ENCODE peak calls at places on chromosomes 4 and X, in six cellular contexts. A is GM23338, B is SJCRH30, L is tibial artery, R is ovary, Z is right lobe of liver. N is an unnamed sample.

GRCh38 chrX:2486476-2487133 is 14.2 kb downstream of the DHRSX start:
- DNase-seq in A (no peak), B (no peak), L (no peak), R (no peak), Z (no peak), N (no peak)

GRCh38 chrX:19280636-19281035 is 63.1 kb upstream of the PDHA1 start:
- DNase-seq in A (no peak), B (no peak), L (no peak), R (no peak), Z (no peak), N (no peak)

GRCh38 chrX:23195097-23195496 is 139.6 kb upstream of the PTCHD1 start:
- DNase-seq in A (no peak), B (no peak), L (no peak), R (no peak), Z (no peak), N (no peak)

GRCh38 chrX:84735025-84735424 is 232.8 kb upstream of the HDX start:
- DNase-seq in A (no peak), B (peak; percentile 66), L (no peak), R (no peak), Z (no peak), N (no peak)

GRCh38 chr4:86031927-86032326 is 327.9 kb downstream of the MAPK10 start:
- DNase-seq in A (no peak), B (no peak), L (no peak), R (no peak), Z (no peak), N (no peak)

GRCh38 chr4:101020956-101021355 is 326.4 kb downstream of the PPP3CA start:
- DNase-seq in A (no peak), B (peak; percentile 25), L (no peak), R (no peak), Z (no peak), N (no peak)

GRCh38 chr4:123418486-123418931 is 21.9 kb downstream of the SPRY1 start:
- DNase-seq in A (peak; percentile 93), B (peak; percentile 93), L (no peak), R (no peak), Z (no peak), N (no peak)

GRCh38 chrX:20217279-20217678 is 49.4 kb downstream of the RPS6KA3 start:
- DNase-seq in A (no peak), B (peak; percentile 50), L (no peak), R (no peak), Z (no peak), N (no peak)

GRCh38 chr4:16626945-16627344 is 271.5 kb downstream of the LDB2 start:
- DNase-seq in A (no peak), B (no peak), L (no peak), R (no peak), Z (no peak), N (no peak)

GRCh38 chr4:14908635-14909034 is 93.6 kb upstream of the CPEB2 start:
- DNase-seq in A (no peak), B (no peak), L (no peak), R (no peak), Z (no peak), N (no peak)

GRCh38 chr4:74394476-74395136 is 29.7 kb downstream of the EREG start:
- DNase-seq in A (no peak), B (peak; percentile 15), L (no peak), R (no peak), Z (no peak), N (no peak)

GRCh38 chr4:152278505-152279301 is 257.2 kb downstream of the FBXW7 start:
- DNase-seq in A (peak; percentile 55), B (no peak), L (no peak), R (no peak), Z (no peak), N (no peak)

GRCh38 chr4:40199999-40200880 is 3.4 kb downstream of the RHOH start:
- DNase-seq in A (no peak), B (peak; percentile 23), L (no peak), R (no peak), Z (no peak), N (no peak)

GRCh38 chrX:12065251-12065650 is 73.0 kb upstream of the FRMPD4 start:
- DNase-seq in A (peak; percentile 68), B (peak; percentile 66), L (no peak), R (no peak), Z (no peak), N (no peak)

GRCh38 chr4:89242864-89243740 is 64.5 kb downstream of the GPRIN3 start:
- DNase-seq in A (peak; percentile 19), B (no peak), L (no peak), R (no peak), Z (no peak), N (no peak)

GRCh38 chrX:40304115-40304514 is 206.4 kb upstream of the BCOR start:
- DNase-seq in A (no peak), B (no peak), L (no peak), R (no peak), Z (no peak), N (no peak)

GRCh38 chr4:1864076-1865008 is 6.9 kb upstream of the NSD2 start:
- DNase-seq in A (no peak), B (no peak), L (no peak), R (no peak), Z (no peak), N (no peak)

GRCh38 chr4:163755013-163755412 is 260.5 kb downstream of the TMA16 start:
- DNase-seq in A (peak; percentile 30), B (peak; percentile 35), L (no peak), R (no peak), Z (no peak), N (no peak)

GRCh38 chr4:6732441-6733357 is 16.7 kb downstream of the BLOC1S4 start:
- DNase-seq in A (no peak), B (peak; percentile 53), L (peak; percentile 91), R (peak; percentile 73), Z (peak; percentile 88), N (peak; percentile 83)

GRCh38 chr4:119228406-119228805 is 15.9 kb downstream of the USP53 start:
- DNase-seq in A (no peak), B (no peak), L (no peak), R (no peak), Z (no peak), N (no peak)

GRCh38 chr4:187088070-187088799 is 364.6 kb upstream of the FAT1 start:
- DNase-seq in A (peak; percentile 45), B (no peak), L (no peak), R (no peak), Z (no peak), N (no peak)

GRCh38 chr4:82268050-82268825 is 105.6 kb downstream of the HNRNPD start:
- DNase-seq in A (peak; percentile 87), B (peak; percentile 81), L (no peak), R (peak; percentile 63), Z (peak; percentile 65), N (peak; percentile 34)

GRCh38 chrX:48957477-48957826 is at the start of gene OTUD5:
- DNase-seq in A (peak; percentile 70), B (peak; percentile 65), L (peak; percentile 79), R (peak; percentile 80), Z (no peak), N (no peak)

GRCh38 chrX:1725472-1725871 is 110.6 kb downstream of the ASMT start:
- DNase-seq in A (no peak), B (no peak), L (no peak), R (no peak), Z (no peak), N (no peak)

GRCh38 chr4:110624904-110625494 is 2.1 kb upstream of the PITX2 start:
- DNase-seq in A (no peak), B (no peak), L (no peak), R (no peak), Z (no peak), N (no peak)

GRCh38 chr4:110624016-110624770 is 1.3 kb upstream of the PITX2 start:
- DNase-seq in A (peak; percentile 10), B (peak; percentile 49), L (no peak), R (no peak), Z (no peak), N (no peak)

GRCh38 chr4:110621839-110622751 is 782 bp downstream of the PITX2 start:
- DNase-seq in A (peak; percentile 66), B (peak; percentile 71), L (no peak), R (no peak), Z (no peak), N (no peak)

GRCh38 chr4:110622841-110623709 is at the start of gene PITX2:
- DNase-seq in A (peak; percentile 99), B (peak; percentile 98), L (no peak), R (peak; percentile 71), Z (peak; percentile 69), N (peak; percentile 95)

DNA sequence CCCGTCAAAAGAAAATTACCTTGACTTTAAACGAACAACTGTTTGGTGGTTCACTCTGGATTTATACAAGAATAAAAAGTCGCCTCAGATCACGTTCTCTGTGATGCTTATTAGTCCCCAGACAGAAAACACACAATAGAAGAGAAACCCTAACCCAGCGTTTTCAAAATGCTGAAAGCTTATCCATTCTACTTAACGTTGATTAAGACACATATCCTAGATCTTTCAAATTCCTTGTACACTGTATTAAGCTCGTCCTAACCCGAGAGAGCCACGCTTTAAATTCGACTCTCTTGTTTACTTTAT is 786 bp upstream of the PITX2 start:
- DNase-seq in A (peak; percentile 5), B (peak; percentile 61), L (no peak), R (no peak), Z (no peak), N (no peak)
- H3K4me3 ChIP-seq in A (peak overlapping the region; percentile 30), B (peak overlapping the region; percentile 95), L (no peak overlapping the region), R (no peak overlapping the region), Z (no peak overlapping the region), N (no peak overlapping the region)

GRCh38 chr4:7831858-7832257 is 107.8 kb downstream of the AFAP1 start:
- DNase-seq in A (no peak), B (no peak), L (no peak), R (no peak), Z (no peak), N (no peak)

GRCh38 chr4:7832331-7832730 is 107.3 kb downstream of the AFAP1 start:
- DNase-seq in A (no peak), B (no peak), L (no peak), R (no peak), Z (no peak), N (no peak)

GRCh38 chr4:7830747-7831146 is 108.9 kb downstream of the AFAP1 start:
- DNase-seq in A (no peak), B (no peak), L (no peak), R (no peak), Z (no peak), N (no peak)

GRCh38 chr4:7829687-7830580 is 109.7 kb downstream of the AFAP1 start:
- DNase-seq in A (no peak), B (no peak), L (no peak), R (no peak), Z (no peak), N (no peak)

GRCh38 chr4:7831330-7831729 is 108.3 kb downstream of the AFAP1 start:
- DNase-seq in A (no peak), B (no peak), L (no peak), R (no peak), Z (no peak), N (no peak)
- H3K4me1 ChIP-seq in A (peaks cover 19% of the 10 kb centered on the region), B (peaks cover 11% of the 10 kb centered on the region), L (peaks cover 46% of the 10 kb centered on the region), R (peaks cover 11% of the 10 kb centered on the region), Z (no peaks in the 10 kb centered on the region), N (no peaks in the 10 kb centered on the region)

DNA sequence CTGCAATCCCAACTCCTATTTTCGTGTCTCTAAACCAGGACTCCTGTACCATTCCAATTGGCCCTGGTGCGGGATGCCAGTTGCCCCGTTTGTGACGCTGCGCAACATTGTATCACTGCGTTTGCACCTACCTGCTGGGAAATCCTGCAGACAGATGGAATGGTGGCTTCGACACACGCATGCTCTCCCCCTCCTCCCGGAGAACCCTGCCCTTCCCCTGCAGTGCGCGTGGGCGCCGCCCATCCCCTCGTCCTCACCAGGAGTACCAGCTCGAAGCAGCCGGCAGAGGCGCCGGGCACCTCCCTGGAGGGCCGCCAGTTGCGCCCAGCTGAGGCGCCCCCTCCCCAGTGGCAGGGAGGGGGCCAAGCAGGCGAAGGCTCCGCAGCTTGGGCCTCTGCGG is 1.4 kb downstream of the DGKK start:
- DNase-seq in A (peak; percentile 36), B (no peak), L (no peak), R (no peak), Z (no peak), N (no peak)
- H3K4me3 ChIP-seq in A (peak overlapping the region; percentile 63), B (no peak overlapping the region), L (no peak overlapping the region), R (no peak overlapping the region), Z (no peak overlapping the region), N (no peak overlapping the region)

GRCh38 chr4:158822348-158822747 is 53.5 kb downstream of the FNIP2 start:
- DNase-seq in A (no peak), B (no peak), L (no peak), R (no peak), Z (no peak), N (no peak)
- H3K4me1 ChIP-seq in A (peaks cover 3% of the 10 kb centered on the region), B (no peaks in the 10 kb centered on the region), L (peaks cover 99% of the 10 kb centered on the region), R (peaks cover 2% of the 10 kb centered on the region), Z (peaks cover 80% of the 10 kb centered on the region), N (peaks cover 81% of the 10 kb centered on the region)